ENCODE peak calls at places on chromosomes 4 and X, in seven cellular contexts. One of them, this sample, is unnamed.

GRCh38 chrX:16827225-16827624 is 41.0 kb downstream of the TXLNG start:
- DNase-seq in AML-193: no peak
- DNase-seq in tibial artery: no peak
- DNase-seq in HEK293T: no peak
- DNase-seq in psoas muscle: no peak
- DNase-seq in stimulated activated CD8-positive, alpha-beta memory T cell treated with anti-CD3 and anti-CD28 coated beads, Interleukin-15, amount 100 ng/mL, for 24 hours: no peak
- DNase-seq in naive B cell: no peak
- DNase-seq in this sample: no peak

GRCh38 chr4:172897046-172897445 is 271.6 kb upstream of the GALNT7 start:
- DNase-seq in psoas muscle: no peak
- DNase-seq in naive B cell: no peak
- DNase-seq in HEK293T: no peak
- DNase-seq in tibial artery: no peak
- DNase-seq in AML-193: no peak
- DNase-seq in stimulated activated CD8-positive, alpha-beta memory T cell treated with anti-CD3 and anti-CD28 coated beads, Interleukin-15, amount 100 ng/mL, for 24 hours: no peak
- DNase-seq in this sample: no peak

GRCh38 chr4:16442296-16442695 is 216.0 kb upstream of the TAPT1 start:
- DNase-seq in stimulated activated CD8-positive, alpha-beta memory T cell treated with anti-CD3 and anti-CD28 coated beads, Interleukin-15, amount 100 ng/mL, for 24 hours: no peak
- DNase-seq in psoas muscle: no peak
- DNase-seq in tibial artery: no peak
- DNase-seq in HEK293T: no peak
- DNase-seq in naive B cell: no peak
- DNase-seq in AML-193: no peak
- DNase-seq in this sample: no peak

GRCh38 chrX:136784231-136784630 is 3.5 kb upstream of the ARHGEF6 start:
- DNase-seq in psoas muscle: no peak
- DNase-seq in AML-193: no peak
- DNase-seq in HEK293T: no peak
- DNase-seq in tibial artery: no peak
- DNase-seq in stimulated activated CD8-positive, alpha-beta memory T cell treated with anti-CD3 and anti-CD28 coated beads, Interleukin-15, amount 100 ng/mL, for 24 hours: no peak
- DNase-seq in naive B cell: no peak
- DNase-seq in this sample: no peak

GRCh38 chrX:79162076-79162475 is 17.6 kb downstream of the GPR174 start:
- DNase-seq in stimulated activated CD8-positive, alpha-beta memory T cell treated with anti-CD3 and anti-CD28 coated beads, Interleukin-15, amount 100 ng/mL, for 24 hours: no peak
- DNase-seq in naive B cell: no peak
- DNase-seq in HEK293T: no peak
- DNase-seq in psoas muscle: no peak
- DNase-seq in tibial artery: no peak
- DNase-seq in AML-193: no peak
- DNase-seq in this sample: no peak

GRCh38 chrX:37905436-37906147 is 58.2 kb upstream of the DYNLT3 start:
- DNase-seq in psoas muscle: no peak
- DNase-seq in stimulated activated CD8-positive, alpha-beta memory T cell treated with anti-CD3 and anti-CD28 coated beads, Interleukin-15, amount 100 ng/mL, for 24 hours: no peak
- DNase-seq in HEK293T: peak; percentile 46
- DNase-seq in AML-193: no peak
- DNase-seq in tibial artery: no peak
- DNase-seq in naive B cell: peak; percentile 0
- DNase-seq in this sample: peak; percentile 47

GRCh38 chr4:138218976-138219375 is 23.2 kb downstream of the SLC7A11 start:
- DNase-seq in naive B cell: no peak
- DNase-seq in tibial artery: no peak
- DNase-seq in HEK293T: no peak
- DNase-seq in psoas muscle: no peak
- DNase-seq in AML-193: no peak
- DNase-seq in stimulated activated CD8-positive, alpha-beta memory T cell treated with anti-CD3 and anti-CD28 coated beads, Interleukin-15, amount 100 ng/mL, for 24 hours: no peak
- DNase-seq in this sample: no peak

GRCh38 chr4:15322016-15322415 is 105.8 kb upstream of the C1QTNF7 start:
- DNase-seq in tibial artery: no peak
- DNase-seq in AML-193: no peak
- DNase-seq in HEK293T: no peak
- DNase-seq in stimulated activated CD8-positive, alpha-beta memory T cell treated with anti-CD3 and anti-CD28 coated beads, Interleukin-15, amount 100 ng/mL, for 24 hours: no peak
- DNase-seq in psoas muscle: no peak
- DNase-seq in naive B cell: no peak
- DNase-seq in this sample: no peak

GRCh38 chr4:183173580-183174526 is 74.8 kb downstream of the WWC2 start:
- DNase-seq in tibial artery: no peak
- DNase-seq in psoas muscle: no peak
- DNase-seq in stimulated activated CD8-positive, alpha-beta memory T cell treated with anti-CD3 and anti-CD28 coated beads, Interleukin-15, amount 100 ng/mL, for 24 hours: no peak
- DNase-seq in HEK293T: no peak
- DNase-seq in AML-193: no peak
- DNase-seq in naive B cell: no peak
- DNase-seq in this sample: no peak

GRCh38 chr4:143195581-143195980 is 10.9 kb downstream of the USP38 start:
- DNase-seq in tibial artery: no peak
- DNase-seq in stimulated activated CD8-positive, alpha-beta memory T cell treated with anti-CD3 and anti-CD28 coated beads, Interleukin-15, amount 100 ng/mL, for 24 hours: no peak
- DNase-seq in HEK293T: no peak
- DNase-seq in AML-193: no peak
- DNase-seq in naive B cell: no peak
- DNase-seq in psoas muscle: no peak
- DNase-seq in this sample: no peak

GRCh38 chr4:165953181-165953580 is 80.1 kb downstream of the TLL1 start:
- DNase-seq in stimulated activated CD8-positive, alpha-beta memory T cell treated with anti-CD3 and anti-CD28 coated beads, Interleukin-15, amount 100 ng/mL, for 24 hours: no peak
- DNase-seq in AML-193: no peak
- DNase-seq in tibial artery: no peak
- DNase-seq in psoas muscle: no peak
- DNase-seq in HEK293T: no peak
- DNase-seq in naive B cell: no peak
- DNase-seq in this sample: no peak

GRCh38 chr4:188707036-188707435 is 567.8 kb downstream of the TRIML1 start:
- DNase-seq in HEK293T: no peak
- DNase-seq in AML-193: no peak
- DNase-seq in psoas muscle: no peak
- DNase-seq in naive B cell: no peak
- DNase-seq in stimulated activated CD8-positive, alpha-beta memory T cell treated with anti-CD3 and anti-CD28 coated beads, Interleukin-15, amount 100 ng/mL, for 24 hours: no peak
- DNase-seq in tibial artery: no peak
- DNase-seq in this sample: no peak

This sample was measured in mesothelial cell of epicardium.